ENCODE peak calls at places on chromosomes 1 and 21, in nine cellular contexts. Q is ovary; I is hepatocyte; J is testis; M is endothelial cell of umbilical vein; X is gastrocnemius medialis; V is spleen; D is CD4-positive, alpha-beta memory T cell; C is mesenchymal stem cell. N is an unnamed sample. For H3K4me1, the result is how much of the 10 kb centered on the place peaks cover.

GRCh38 chr1:153536618-153537375 is 1.0 kb upstream of the S100A6 start:
- DNase-seq in V (peak), X (peak), Q (no peak), D (no peak), I (no peak), J (no peak), M (no peak), C (no peak), N (no peak)

GRCh38 chr1:183080406-183080805 is 57.2 kb downstream of the LAMC1 start:
- DNase-seq in D (no peak), I (no peak), C (peak), Q (no peak), V (no peak), J (no peak), X (no peak), M (peak), N (no peak)

GRCh38 chr21:46098303-46099141 is 610 bp downstream of the COL6A2 start:
- DNase-seq in M (no peak), D (no peak), J (peak), Q (peak), V (peak), C (no peak), X (peak), I (peak), N (no peak)

GRCh38 chr1:178575611-178576331 is 62.9 kb downstream of the TEX35 start:
- DNase-seq in Q (no peak), X (no peak), C (peak), D (no peak), J (no peak), V (no peak), M (peak), I (peak), N (no peak)

GRCh38 chr1:22048351-22049192 is 3.9 kb upstream of the CDC42 start:
- DNase-seq in M (no peak), D (no peak), Q (no peak), J (no peak), X (no peak), V (no peak), C (peak), I (no peak), N (peak)

GRCh38 chr1:101302831-101303511 is 66.2 kb downstream of the S1PR1 start:
- DNase-seq in M (peak), D (no peak), I (no peak), X (no peak), C (peak), Q (no peak), V (no peak), J (no peak), N (no peak)

GRCh38 chr1:25356848-25357247 is 18.7 kb downstream of the TMEM50A start:
- DNase-seq in I (no peak), V (no peak), J (no peak), C (no peak), M (no peak), Q (no peak), X (no peak), D (no peak), N (peak)

GRCh38 chr1:198575715-198576641 is 35.5 kb upstream of the ATP6V1G3 start:
- DNase-seq in M (no peak), Q (no peak), J (no peak), I (no peak), C (no peak), V (no peak), X (no peak), D (no peak), N (peak)

GRCh38 chr1:168555521-168556046 is 11.8 kb upstream of the XCL2 start:
- DNase-seq in M (no peak), X (no peak), J (no peak), C (no peak), I (no peak), D (no peak), V (no peak), Q (no peak), N (no peak)

GRCh38 chr1:205449750-205450443 is 5.9 kb downstream of the BLACAT1 start:
- DNase-seq in I (peak), M (no peak), C (peak), Q (peak), X (no peak), J (peak), D (no peak), V (no peak), N (peak)

GRCh38 chr1:240582953-240583352 is 29.0 kb downstream of the GREM2 start:
- DNase-seq in V (no peak), D (no peak), M (no peak), X (no peak), Q (no peak), C (peak), J (no peak), I (no peak), N (no peak)

GRCh38 chr1:117838911-117839310 is 90.5 kb downstream of the GDAP2 start:
- DNase-seq in D (no peak), I (no peak), V (no peak), J (no peak), C (no peak), M (peak), X (no peak), Q (no peak), N (peak)

GRCh38 chr1:47984175-47984789 is 12.9 kb downstream of the TRABD2B start:
- DNase-seq in C (no peak), D (no peak), J (peak), Q (no peak), M (no peak), X (no peak), I (no peak), V (peak), N (no peak)

GRCh38 chr1:190436615-190437014 is 41.0 kb downstream of the BRINP3 start:
- DNase-seq in I (no peak), C (peak), D (no peak), J (no peak), X (no peak), Q (no peak), M (peak), V (no peak), N (peak)

GRCh38 chr1:214445846-214446614 is 105.4 kb downstream of the PTPN14 start:
- DNase-seq in J (no peak), D (no peak), C (peak), V (no peak), M (peak), X (no peak), Q (no peak), I (peak), N (peak)

GRCh38 chr1:212512731-212513559 is 80.2 kb downstream of the NENF start:
- DNase-seq in X (no peak), V (no peak), I (no peak), J (no peak), C (peak), D (no peak), M (no peak), Q (no peak), N (no peak)

GRCh38 chr1:226820935-226821718 is 49.3 kb upstream of the PSEN2 start:
- DNase-seq in D (no peak), M (peak), C (peak), Q (peak), J (peak), X (peak), V (no peak), I (peak), N (peak)

GRCh38 chr1:110163591-110163990 is 13.3 kb downstream of the SLC6A17 start:
- DNase-seq in X (no peak), J (no peak), Q (no peak), D (no peak), C (no peak), M (no peak), I (no peak), V (no peak), N (no peak)

GRCh38 chr1:110161822-110162221 is 11.5 kb downstream of the SLC6A17 start:
- DNase-seq in I (no peak), D (no peak), Q (no peak), X (no peak), V (no peak), J (no peak), C (no peak), M (no peak), N (no peak)

GRCh38 chr1:110159160-110159559 is 8.9 kb downstream of the SLC6A17 start:
- DNase-seq in J (no peak), D (no peak), V (no peak), C (no peak), Q (no peak), I (no peak), M (no peak), X (no peak), N (no peak)

GRCh38 chr1:110160701-110161100 is 10.4 kb downstream of the SLC6A17 start:
- DNase-seq in Q (no peak), X (no peak), C (no peak), J (no peak), I (no peak), M (no peak), D (no peak), V (no peak), N (no peak)

GRCh38 chr1:110161165-110161564 is 10.9 kb downstream of the SLC6A17 start:
- DNase-seq in V (no peak), Q (no peak), D (no peak), C (no peak), J (no peak), M (no peak), I (no peak), X (no peak), N (no peak)
- H3K4me3 ChIP-seq in V (no peak), Q (no peak), D (no peak), C (no peak), J (no peak), M (no peak), I (no peak), X (no peak), N (no peak)

GRCh38 chr1:161705537-161705936 is 1.5 kb upstream of the FCRLA start:
- DNase-seq in C (no peak), I (no peak), X (no peak), Q (no peak), V (no peak), M (no peak), D (no peak), J (no peak), N (no peak)
- H3K4me1 ChIP-seq in C (under half), I (under half), X (under half), Q (under half), V (under half), M (under half), D (under half), J (under half), N (under half)

GRCh38 chr1:96557336-96557735 is 164.2 kb upstream of the PTBP2 start:
- DNase-seq in Q (no peak), D (no peak), C (no peak), J (no peak), V (no peak), I (no peak), M (no peak), X (no peak), N (peak)
- H3K27ac ChIP-seq in Q (no peak), D (no peak), C (no peak), J (no peak), V (no peak), I (no peak), M (no peak), X (no peak), N (no peak)

DNA sequence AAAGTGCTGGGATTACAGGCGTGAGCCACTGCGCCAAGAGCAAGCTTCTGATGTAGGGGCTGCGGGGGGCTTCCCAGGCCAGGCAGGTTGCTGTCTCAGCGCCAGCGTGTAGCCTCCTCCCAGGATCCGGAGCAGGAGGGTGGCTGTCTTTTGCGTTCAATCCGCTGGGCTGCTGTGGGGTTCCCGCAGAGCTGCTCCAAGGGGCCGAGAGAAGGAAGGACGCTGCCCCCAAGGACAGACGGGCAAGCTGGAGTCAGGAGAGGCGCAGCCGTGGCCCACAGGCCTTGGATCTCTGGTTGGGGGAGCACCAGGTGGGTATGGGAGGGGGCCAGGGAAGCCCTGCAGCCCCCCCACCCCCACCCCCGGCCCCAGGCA is 16.0 kb upstream of the SKI start:
- DNase-seq in X (no peak), D (no peak), J (no peak), Q (no peak), C (no peak), M (no peak), V (no peak), I (no peak), N (no peak)
- H3K4me3 ChIP-seq in X (peak), D (no peak), J (no peak), Q (peak), C (peak), M (no peak), V (no peak), I (no peak), N (no peak)

GRCh38 chr1:65813956-65814355 is 21.3 kb downstream of the PDE4B start:
- DNase-seq in V (no peak), J (no peak), D (no peak), X (no peak), C (no peak), I (no peak), M (no peak), Q (no peak), N (peak)
- H3K4me1 ChIP-seq in V (under half), J (under half), D (under half), X (under half), C (under half), I (under half), M (under half), Q (under half), N (under half)

DNA sequence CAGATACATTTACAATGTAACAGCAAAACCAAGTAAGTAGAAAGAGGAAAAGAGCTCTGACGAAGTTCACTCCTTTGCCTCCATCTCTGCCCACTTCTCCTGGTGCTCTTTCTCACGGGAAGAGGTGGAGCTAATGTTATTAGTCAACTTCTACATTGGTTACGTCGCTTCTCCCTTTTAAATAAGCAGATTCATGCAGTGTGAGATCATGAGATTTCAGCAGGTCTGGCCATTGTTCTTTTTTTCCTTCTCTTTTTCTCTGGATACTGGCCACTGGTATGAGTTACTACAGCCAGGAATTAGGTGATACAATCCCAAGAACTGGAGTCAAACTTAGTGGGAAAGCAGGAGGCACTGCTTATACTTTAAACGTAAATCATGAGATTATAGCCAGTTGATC is 207.1 kb downstream of the AKT3 start:
- DNase-seq in I (no peak), M (peak), Q (no peak), D (no peak), X (no peak), J (no peak), V (no peak), C (peak), N (no peak)
- H3K27ac ChIP-seq in I (no peak), M (peak), Q (no peak), D (no peak), X (no peak), J (no peak), V (no peak), C (peak), N (no peak)

N was measured in mammary epithelial cell.